ENCODE peak calls at places on chromosomes 1 and 21, in eight cellular contexts. C, Q, A, V, I, H, D and O are unnamed samples.

GRCh38 chr1:54811739-54812655 is 10.9 kb upstream of the TTC22 start:
- DNase-seq in C (no peak), Q (no peak), A (no peak), V (no peak), I (no peak), H (no peak), D (no peak), O (no peak)

GRCh38 chr21:18985584-18985983 is 582.0 kb upstream of the TMPRSS15 start:
- DNase-seq in C (no peak), Q (no peak), A (no peak), V (no peak), I (no peak), H (no peak), D (no peak), O (no peak)

GRCh38 chr1:96306809-96307208 is 414.8 kb upstream of the PTBP2 start:
- DNase-seq in C (no peak), Q (no peak), A (no peak), V (no peak), I (no peak), H (no peak), D (no peak), O (no peak)

GRCh38 chr1:167100730-167101129 is 6.9 kb downstream of the STYXL2 start:
- DNase-seq in C (no peak), Q (no peak), A (no peak), V (no peak), I (no peak), H (no peak), D (no peak), O (no peak)

GRCh38 chr1:69400128-69400527 is 167.6 kb upstream of the LRRC7 start:
- DNase-seq in C (no peak), Q (no peak), A (no peak), V (no peak), I (no peak), H (no peak), D (no peak), O (no peak)

GRCh38 chr1:26747048-26747447 is 40.7 kb upstream of the PIGV start:
- DNase-seq in C (no peak), Q (peak; percentile 53), A (no peak), V (no peak), I (no peak), H (no peak), D (no peak), O (no peak)

GRCh38 chr1:17765444-17766411 is 10.6 kb downstream of the ACTL8 start:
- DNase-seq in C (no peak), Q (no peak), A (no peak), V (no peak), I (no peak), H (no peak), D (peak; percentile 57), O (no peak)

GRCh38 chr1:55445416-55445815 is 230.3 kb upstream of the USP24 start:
- DNase-seq in C (no peak), Q (no peak), A (no peak), V (no peak), I (no peak), H (no peak), D (no peak), O (no peak)